ENCODE peak calls at places on chromosomes 6 and 20, in five cellular contexts. One of them, this sample, is unnamed.

GRCh38 chr6:93454533-93454932 is 35.2 kb upstream of the EPHA7 start:
- DNase-seq in heart right ventricle: no peak
- DNase-seq in thoracic aorta: no peak
- DNase-seq in H1: peak
- DNase-seq in heart left ventricle: no peak
- DNase-seq in this sample: no peak

GRCh38 chr6:16157909-16158308 is 29.0 kb downstream of the MYLIP start:
- DNase-seq in heart right ventricle: no peak
- DNase-seq in thoracic aorta: no peak
- DNase-seq in H1: no peak
- DNase-seq in heart left ventricle: peak
- DNase-seq in this sample: no peak

GRCh38 chr6:42315991-42316378 is 98.3 kb upstream of the MRPS10 start:
- DNase-seq in heart right ventricle: no peak
- DNase-seq in thoracic aorta: peak
- DNase-seq in H1: no peak
- DNase-seq in heart left ventricle: no peak
- DNase-seq in this sample: no peak

GRCh38 chr6:135883045-135883444 is 31.5 kb downstream of the PDE7B start:
- DNase-seq in heart right ventricle: no peak
- DNase-seq in thoracic aorta: no peak
- DNase-seq in H1: no peak
- DNase-seq in heart left ventricle: no peak
- DNase-seq in this sample: no peak

GRCh38 chr6:41683460-41684310 is 45.4 kb downstream of the MDFI start:
- DNase-seq in heart right ventricle: peak
- DNase-seq in thoracic aorta: peak
- DNase-seq in H1: peak
- DNase-seq in heart left ventricle: peak
- DNase-seq in this sample: peak

GRCh38 chr6:43922423-43923375 is 152.7 kb downstream of the VEGFA start:
- DNase-seq in heart right ventricle: no peak
- DNase-seq in thoracic aorta: no peak
- DNase-seq in H1: no peak
- DNase-seq in heart left ventricle: no peak
- DNase-seq in this sample: peak

GRCh38 chr20:50309280-50309763 is 118.7 kb downstream of the CEBPB start:
- DNase-seq in heart right ventricle: no peak
- DNase-seq in thoracic aorta: no peak
- DNase-seq in H1: no peak
- DNase-seq in heart left ventricle: no peak
- DNase-seq in this sample: no peak

GRCh38 chr6:82182756-82183155 is 64.8 kb downstream of the IBTK start:
- DNase-seq in heart right ventricle: no peak
- DNase-seq in thoracic aorta: no peak
- DNase-seq in H1: no peak
- DNase-seq in heart left ventricle: no peak
- DNase-seq in this sample: no peak

GRCh38 chr6:162123797-162124196 is 603.8 kb downstream of the PRKN start:
- DNase-seq in heart right ventricle: no peak
- DNase-seq in thoracic aorta: no peak
- DNase-seq in H1: no peak
- DNase-seq in heart left ventricle: peak
- DNase-seq in this sample: no peak

GRCh38 chr6:124783344-124783743 is 178.9 kb upstream of the RNF217 start:
- DNase-seq in heart right ventricle: no peak
- DNase-seq in thoracic aorta: no peak
- DNase-seq in H1: no peak
- DNase-seq in heart left ventricle: no peak
- DNase-seq in this sample: no peak

GRCh38 chr6:18507018-18507415 is 119.9 kb downstream of the RNF144B start:
- DNase-seq in heart right ventricle: no peak
- DNase-seq in thoracic aorta: no peak
- DNase-seq in H1: no peak
- DNase-seq in heart left ventricle: no peak
- DNase-seq in this sample: no peak

GRCh38 chr20:33119725-33120720 is 40.6 kb downstream of the BPIFB4 start:
- DNase-seq in heart right ventricle: no peak
- DNase-seq in thoracic aorta: no peak
- DNase-seq in H1: no peak
- DNase-seq in heart left ventricle: no peak
- DNase-seq in this sample: no peak

GRCh38 chr6:167807200-167807599 is 19.5 kb upstream of the AFDN start:
- DNase-seq in heart right ventricle: no peak
- DNase-seq in thoracic aorta: no peak
- DNase-seq in H1: peak
- DNase-seq in heart left ventricle: no peak
- DNase-seq in this sample: no peak

GRCh38 chr20:3800256-3800877 is 4.3 kb downstream of the CDC25B start:
- DNase-seq in heart right ventricle: no peak
- DNase-seq in thoracic aorta: no peak
- DNase-seq in H1: no peak
- DNase-seq in heart left ventricle: peak
- DNase-seq in this sample: no peak

GRCh38 chr6:5338177-5338960 is 77.1 kb downstream of the FARS2 start:
- DNase-seq in heart right ventricle: no peak
- DNase-seq in thoracic aorta: no peak
- DNase-seq in H1: no peak
- DNase-seq in heart left ventricle: no peak
- DNase-seq in this sample: no peak

DNA sequence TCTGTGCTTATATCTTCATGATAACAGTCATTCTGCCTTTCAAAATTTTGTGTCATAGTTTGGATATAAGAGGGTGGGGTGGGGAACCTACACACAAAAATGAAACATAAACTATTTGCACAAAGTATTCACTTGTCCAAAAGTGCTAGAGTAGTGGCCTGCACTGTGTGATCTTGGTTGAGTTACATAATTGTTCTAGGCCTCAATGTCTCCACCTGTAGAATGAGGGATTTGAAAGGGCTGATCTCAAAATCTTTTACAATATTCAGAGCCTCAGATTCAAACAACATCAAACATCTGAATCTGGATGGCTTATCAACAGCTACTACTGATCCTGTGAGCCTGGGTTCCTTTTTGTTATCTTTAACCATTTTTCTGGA is 64.3 kb upstream of the TMEM30A start:
- DNase-seq in heart right ventricle: no peak
- DNase-seq in thoracic aorta: no peak
- DNase-seq in H1: no peak
- DNase-seq in heart left ventricle: no peak
- DNase-seq in this sample: no peak
- H3K4me3 ChIP-seq in heart right ventricle: peak
- H3K4me3 ChIP-seq in thoracic aorta: peak
- H3K4me3 ChIP-seq in H1: peak
- H3K4me3 ChIP-seq in heart left ventricle: no peak
- H3K4me3 ChIP-seq in this sample: no peak

GRCh38 chr6:28982476-28983266 is 22.4 kb downstream of the ZNF311 start:
- DNase-seq in heart right ventricle: no peak
- DNase-seq in thoracic aorta: no peak
- DNase-seq in H1: no peak
- DNase-seq in heart left ventricle: no peak
- DNase-seq in this sample: no peak
- TF ChIP-seq CTCF in heart right ventricle: no peak
- TF ChIP-seq CTCF in thoracic aorta: no peak
- TF ChIP-seq CTCF in H1: no peak
- TF ChIP-seq CTCF in heart left ventricle: no peak
- TF ChIP-seq CTCF in this sample: no peak

GRCh38 chr20:54078296-54078695 is 7.9 kb upstream of the BCAS1 start:
- DNase-seq in heart right ventricle: no peak
- DNase-seq in thoracic aorta: no peak
- DNase-seq in H1: no peak
- DNase-seq in heart left ventricle: no peak
- DNase-seq in this sample: no peak
- H3K4me3 ChIP-seq in heart right ventricle: no peak
- H3K4me3 ChIP-seq in thoracic aorta: no peak
- H3K4me3 ChIP-seq in H1: no peak
- H3K4me3 ChIP-seq in heart left ventricle: no peak
- H3K4me3 ChIP-seq in this sample: no peak

DNA sequence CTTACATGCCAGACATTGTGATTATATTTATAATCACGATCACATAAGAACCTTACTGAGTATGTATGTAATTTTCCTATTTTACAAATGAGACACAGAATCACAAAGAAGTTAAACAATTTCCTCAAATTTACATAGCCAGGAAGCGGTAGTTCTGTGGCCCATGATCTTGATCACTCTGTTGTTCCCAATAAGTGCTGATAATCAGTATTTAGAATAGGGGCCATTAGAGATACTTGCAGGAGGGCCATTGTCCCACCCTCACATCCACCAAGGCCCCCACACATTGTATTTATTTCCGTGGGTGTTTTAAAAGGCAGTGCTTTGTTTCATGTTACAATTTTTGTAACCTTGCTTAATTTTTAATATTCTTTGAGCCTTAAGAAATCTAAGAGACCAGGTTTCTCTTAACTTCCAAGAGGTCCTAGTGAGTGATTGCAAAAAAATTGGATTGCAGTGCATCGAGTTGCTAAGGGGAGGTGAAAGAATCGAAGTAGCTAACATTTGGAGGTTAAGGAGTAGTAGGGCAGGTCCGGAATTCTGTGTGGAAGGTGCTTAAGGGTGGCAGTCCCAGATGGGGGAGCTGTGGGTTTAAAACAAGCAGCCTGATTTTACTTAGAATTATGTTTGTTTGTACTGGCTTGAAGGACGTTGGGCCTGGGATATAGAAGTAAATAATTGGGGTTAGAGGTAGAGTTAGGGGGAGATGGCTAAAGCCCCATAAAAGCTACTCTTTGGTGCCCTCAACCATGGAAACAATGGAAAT is 339.4 kb downstream of the CDKAL1 start:
- DNase-seq in heart right ventricle: no peak
- DNase-seq in thoracic aorta: no peak
- DNase-seq in H1: no peak
- DNase-seq in heart left ventricle: no peak
- DNase-seq in this sample: no peak
- TF ChIP-seq CTCF in heart right ventricle: no peak
- TF ChIP-seq CTCF in thoracic aorta: no peak
- TF ChIP-seq CTCF in H1: peak
- TF ChIP-seq CTCF in heart left ventricle: no peak
- TF ChIP-seq CTCF in this sample: no peak

This sample was measured in suprapubic skin.